ENCODE peak calls at places on chromosomes 4 and X, in seven cellular contexts. One of them, this sample, is unnamed.
A peak's percentile ranks its signal among the peaks of the same experiment; 100 is the strongest.

GRCh38 chr4:36310793-36311192 is 29.4 kb downstream of the DTHD1 start:
- DNase-seq in CD8-positive, alpha-beta memory T cell: no peak
- DNase-seq in CD4-positive, alpha-beta T cell: no peak
- DNase-seq in GM19239: no peak
- DNase-seq in GM03348: no peak
- DNase-seq in kidney epithelial cell: no peak
- DNase-seq in fibroblast of the aortic adventitia: no peak
- DNase-seq in this sample: no peak

GRCh38 chr4:110970642-110971041 is 347.8 kb upstream of the PITX2 start:
- DNase-seq in GM03348: peak; percentile 26
- DNase-seq in CD4-positive, alpha-beta T cell: no peak
- DNase-seq in GM19239: peak; percentile 0
- DNase-seq in fibroblast of the aortic adventitia: peak; percentile 61
- DNase-seq in CD8-positive, alpha-beta memory T cell: no peak
- DNase-seq in kidney epithelial cell: no peak
- DNase-seq in this sample: peak; percentile 3

GRCh38 chr4:88737304-88738015 is 39.8 kb upstream of the NAP1L5 start:
- DNase-seq in GM19239: peak; percentile 20
- DNase-seq in kidney epithelial cell: peak; percentile 90
- DNase-seq in fibroblast of the aortic adventitia: peak; percentile 29
- DNase-seq in CD4-positive, alpha-beta T cell: peak; percentile 22
- DNase-seq in CD8-positive, alpha-beta memory T cell: no peak
- DNase-seq in GM03348: no peak
- DNase-seq in this sample: no peak

GRCh38 chr4:121758896-121759568 is 5.9 kb downstream of the SMIM43 start:
- DNase-seq in fibroblast of the aortic adventitia: peak; percentile 66
- DNase-seq in CD4-positive, alpha-beta T cell: no peak
- DNase-seq in kidney epithelial cell: no peak
- DNase-seq in GM19239: no peak
- DNase-seq in GM03348: peak; percentile 40
- DNase-seq in CD8-positive, alpha-beta memory T cell: no peak
- DNase-seq in this sample: peak; percentile 9

GRCh38 chr4:19823781-19824180 is 427.9 kb upstream of the SLIT2 start:
- DNase-seq in kidney epithelial cell: no peak
- DNase-seq in CD8-positive, alpha-beta memory T cell: no peak
- DNase-seq in CD4-positive, alpha-beta T cell: no peak
- DNase-seq in fibroblast of the aortic adventitia: no peak
- DNase-seq in GM19239: no peak
- DNase-seq in GM03348: no peak
- DNase-seq in this sample: no peak

GRCh38 chr4:99536148-99536728 is 25.4 kb downstream of the C4orf17 start:
- DNase-seq in fibroblast of the aortic adventitia: peak; percentile 8
- DNase-seq in kidney epithelial cell: no peak
- DNase-seq in CD4-positive, alpha-beta T cell: no peak
- DNase-seq in GM19239: no peak
- DNase-seq in CD8-positive, alpha-beta memory T cell: no peak
- DNase-seq in GM03348: no peak
- DNase-seq in this sample: no peak

GRCh38 chrX:84047339-84047738 is 140.7 kb downstream of the RPS6KA6 start:
- DNase-seq in fibroblast of the aortic adventitia: no peak
- DNase-seq in GM19239: no peak
- DNase-seq in kidney epithelial cell: no peak
- DNase-seq in CD8-positive, alpha-beta memory T cell: no peak
- DNase-seq in GM03348: no peak
- DNase-seq in CD4-positive, alpha-beta T cell: no peak
- DNase-seq in this sample: no peak

GRCh38 chr4:182576609-182577289 is 333.5 kb downstream of the TENM3 start:
- DNase-seq in fibroblast of the aortic adventitia: no peak
- DNase-seq in CD4-positive, alpha-beta T cell: no peak
- DNase-seq in GM03348: no peak
- DNase-seq in kidney epithelial cell: no peak
- DNase-seq in GM19239: no peak
- DNase-seq in CD8-positive, alpha-beta memory T cell: no peak
- DNase-seq in this sample: no peak

GRCh38 chr4:165209796-165210195 is 2.4 kb downstream of the KLHL2 start:
- DNase-seq in CD8-positive, alpha-beta memory T cell: no peak
- DNase-seq in fibroblast of the aortic adventitia: no peak
- DNase-seq in CD4-positive, alpha-beta T cell: no peak
- DNase-seq in kidney epithelial cell: no peak
- DNase-seq in GM03348: no peak
- DNase-seq in GM19239: no peak
- DNase-seq in this sample: no peak

GRCh38 chr4:71026086-71026485 is 32.6 kb downstream of the DCK start:
- DNase-seq in CD4-positive, alpha-beta T cell: no peak
- DNase-seq in kidney epithelial cell: peak; percentile 58
- DNase-seq in GM19239: no peak
- DNase-seq in fibroblast of the aortic adventitia: peak; percentile 73
- DNase-seq in CD8-positive, alpha-beta memory T cell: no peak
- DNase-seq in GM03348: peak; percentile 42
- DNase-seq in this sample: peak; percentile 62

This sample was measured in hepatic stellate cell.